ENCODE peak calls at places on chromosomes 6 and 20, in five cellular contexts. K is activated CD4-positive, alpha-beta T cell treated with anti-CD3 and anti-CD28 coated beads, Interleukin-2, amount 10 ng/mL, durations not matched to agents 7 days and 5 days; Y is NCI-H345; H is GM23248; I is H7. W is an unnamed sample.
A peak's percentile ranks its signal among the peaks of the same experiment; 100 is the strongest.

GRCh38 chr20:38805502-38805957 is at the start of gene PPP1R16B:
- DNase-seq in K (peak; percentile 80), Y (peak; percentile 82), H (peak; percentile 32), I (peak; percentile 91), W (no peak)

GRCh38 chr6:85865665-85866372 is 223.1 kb upstream of the SYNCRIP start:
- DNase-seq in K (no peak), Y (no peak), H (peak; percentile 83), I (peak; percentile 14), W (peak; percentile 56)

GRCh38 chr6:133041020-133041419 is 200.1 kb upstream of the EYA4 start:
- DNase-seq in K (no peak), Y (no peak), H (no peak), I (no peak), W (no peak)

GRCh38 chr6:116267879-116268588 is 11.7 kb downstream of the TSPYL1 start:
- DNase-seq in K (no peak), Y (no peak), H (peak; percentile 38), I (no peak), W (no peak)

GRCh38 chr6:145895802-145896201 is 68.4 kb downstream of the SHPRH start:
- DNase-seq in K (no peak), Y (no peak), H (peak; percentile 35), I (no peak), W (peak; percentile 8)

GRCh38 chr6:157732007-157732406 is 91.0 kb upstream of the SNX9 start:
- DNase-seq in K (no peak), Y (no peak), H (no peak), I (no peak), W (no peak)

GRCh38 chr6:3162067-3162497 is 4.7 kb upstream of the TUBB2A start:
- DNase-seq in K (no peak), Y (no peak), H (peak; percentile 82), I (peak; percentile 38), W (no peak)

GRCh38 chr20:16125810-16126209 is 447.4 kb downstream of the KIF16B start:
- DNase-seq in K (no peak), Y (no peak), H (peak; percentile 1), I (no peak), W (peak; percentile 47)

GRCh38 chr20:46635514-46636091 is 15.7 kb downstream of the SLC13A3 start:
- DNase-seq in K (no peak), Y (no peak), H (no peak), I (no peak), W (no peak)

GRCh38 chr6:25132934-25133333 is 146.2 kb upstream of the CARMIL1 start:
- DNase-seq in K (no peak), Y (no peak), H (no peak), I (no peak), W (no peak)

GRCh38 chr6:158042245-158042798 is 60.7 kb downstream of the SYNJ2 start:
- DNase-seq in K (no peak), Y (no peak), H (peak; percentile 90), I (peak; percentile 28), W (peak; percentile 68)

GRCh38 chr6:88983532-88983931 is 20.1 kb upstream of the RNGTT start:
- DNase-seq in K (no peak), Y (no peak), H (peak; percentile 61), I (no peak), W (peak; percentile 41)

GRCh38 chr6:63803371-63803770 is 167.8 kb downstream of the PHF3 start:
- DNase-seq in K (no peak), Y (no peak), H (no peak), I (no peak), W (no peak)

GRCh38 chr6:148954934-148955915 is 208.4 kb downstream of the UST start:
- DNase-seq in K (no peak), Y (no peak), H (no peak), I (no peak), W (no peak)

W was measured in AG10803.